ENCODE peak calls at places on chromosomes 13 and 19, in nine cellular contexts. R is adrenal gland, I is transverse colon, M is A673, O is tibial artery, Z is ovary, X is neural progenitor cell, K is heart left ventricle, P is dorsolateral prefrontal cortex. L is an unnamed sample.

GRCh38 chr13:20127263-20127562 is 33.6 kb downstream of the GJA3 start:
- DNase-seq in X (no peak), I (no peak), Z (no peak), R (no peak), M (no peak), P (no peak), O (no peak), K (no peak), L (no peak)

GRCh38 chr13:29688193-29688592 is 92.7 kb upstream of the SLC7A1 start:
- DNase-seq in I (no peak), Z (no peak), R (no peak), M (no peak), X (no peak), K (no peak), O (no peak), P (no peak), L (no peak)

GRCh38 chr13:85816413-85816812 is 17.2 kb upstream of the SLITRK6 start:
- DNase-seq in K (no peak), Z (no peak), I (no peak), P (no peak), O (no peak), R (no peak), M (peak), X (no peak), L (no peak)

GRCh38 chr13:30355405-30355741 is 48.0 kb upstream of the KATNAL1 start:
- DNase-seq in M (no peak), X (peak), I (no peak), O (no peak), P (no peak), R (no peak), Z (no peak), K (no peak), L (no peak)

GRCh38 chr13:43307921-43308433 is 284.6 kb downstream of the DNAJC15 start:
- DNase-seq in P (peak), X (no peak), R (peak), I (peak), M (peak), O (peak), Z (peak), K (peak), L (peak)

GRCh38 chr19:47693903-47694302 is 19.3 kb upstream of the EHD2 start:
- DNase-seq in I (no peak), R (no peak), Z (no peak), X (no peak), M (no peak), P (no peak), O (no peak), K (no peak), L (no peak)

GRCh38 chr13:92221916-92222315 is 823.5 kb downstream of the GPC5 start:
- DNase-seq in I (no peak), P (no peak), O (no peak), M (no peak), Z (no peak), R (no peak), K (no peak), X (peak), L (no peak)

GRCh38 chr19:3365447-3366103 is 808 bp upstream of the NFIC start:
- DNase-seq in O (peak), M (peak), P (no peak), I (peak), Z (peak), R (peak), K (peak), X (no peak), L (peak)

GRCh38 chr19:58397533-58398037 is 2.1 kb downstream of the RNF225 start:
- DNase-seq in X (no peak), P (no peak), I (no peak), O (no peak), M (no peak), Z (no peak), R (no peak), K (no peak), L (no peak)

GRCh38 chr13:99982021-99982740 is 597 bp downstream of the ZIC2 start:
- DNase-seq in O (no peak), Z (no peak), I (no peak), K (no peak), X (peak), R (no peak), M (peak), P (no peak), L (no peak)

GRCh38 chr13:26716984-26717383 is 43.6 kb downstream of the GPR12 start:
- DNase-seq in R (no peak), M (no peak), O (no peak), Z (no peak), I (no peak), P (no peak), K (no peak), X (no peak), L (no peak)

GRCh38 chr13:59354665-59355064 is 809.1 kb downstream of the DIAPH3 start:
- DNase-seq in Z (no peak), P (no peak), I (no peak), O (no peak), M (no peak), X (no peak), K (no peak), R (no peak), L (no peak)

GRCh38 chr13:59776924-59777690 is 386.6 kb downstream of the DIAPH3 start:
- DNase-seq in M (no peak), K (no peak), O (no peak), X (no peak), Z (no peak), I (no peak), R (no peak), P (no peak), L (no peak)

GRCh38 chr19:47381653-47382279 is 32.7 kb downstream of the DHX34 start:
- DNase-seq in P (no peak), I (peak), R (no peak), X (no peak), Z (no peak), M (no peak), K (no peak), O (no peak), L (no peak)

GRCh38 chr13:110323172-110323851 is 16.2 kb downstream of the COL4A2 start:
- DNase-seq in O (peak), P (no peak), M (peak), Z (no peak), K (no peak), I (no peak), X (no peak), R (no peak), L (no peak)
- TF ChIP-seq CTCF in O (peak), P (no peak), M (no peak), Z (no peak), K (no peak), I (no peak), X (no peak), R (no peak), L (no peak)

DNA sequence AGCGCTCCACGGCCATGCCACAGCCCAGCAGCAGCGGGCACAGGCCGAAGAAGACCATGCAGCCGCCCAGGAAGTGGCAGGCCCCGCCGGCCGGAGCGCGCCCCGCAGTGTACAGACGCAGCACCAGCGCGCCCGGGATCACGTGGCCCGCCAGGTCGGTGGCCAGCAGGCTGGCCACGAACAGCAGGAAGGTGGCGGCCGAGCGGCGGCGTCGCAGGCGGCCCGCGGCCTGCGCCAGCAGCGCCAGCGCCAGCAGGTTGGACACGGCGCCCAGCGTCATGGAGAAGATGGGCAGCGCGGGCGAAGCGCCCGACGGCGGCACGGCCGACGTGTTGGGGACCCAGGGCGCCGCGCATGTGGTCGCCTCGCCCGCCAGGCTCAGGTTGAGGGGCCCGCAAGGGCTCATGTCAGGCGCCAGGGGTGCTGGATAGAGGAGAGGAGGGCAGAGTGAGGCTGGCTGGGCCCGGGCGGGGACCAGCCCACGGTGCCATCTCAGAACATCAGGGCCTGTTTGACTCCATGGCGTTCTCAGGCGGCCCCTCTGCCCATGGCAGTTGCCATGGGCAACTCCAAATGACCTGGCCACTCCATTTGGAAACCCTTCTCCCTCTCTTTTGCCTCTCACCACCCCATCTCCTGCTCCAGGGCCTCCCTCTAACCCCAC is 1.1 kb downstream of the PTGER1 start:
- DNase-seq in M (no peak), K (peak), R (peak), Z (no peak), O (no peak), I (peak), X (no peak), P (no peak), L (peak)
- H3K27ac ChIP-seq in M (no peak), K (no peak), R (no peak), Z (no peak), O (no peak), I (no peak), X (no peak), P (no peak), L (no peak)

GRCh38 chr13:98478134-98479129 is 98.5 kb downstream of the STK24 start:
- DNase-seq in I (no peak), Z (no peak), P (no peak), M (no peak), X (peak), O (no peak), R (no peak), K (no peak), L (no peak)
- H3K4me3 ChIP-seq in I (no peak), Z (no peak), P (no peak), M (no peak), X (no peak), O (no peak), R (no peak), K (no peak), L (no peak)

GRCh38 chr13:95745289-95745688 is 68.3 kb downstream of the DNAJC3 start:
- DNase-seq in I (no peak), Z (no peak), K (no peak), M (no peak), X (peak), O (no peak), P (no peak), R (no peak), L (no peak)

GRCh38 chr13:95743192-95743591 is 66.3 kb downstream of the DNAJC3 start:
- DNase-seq in K (no peak), M (no peak), R (no peak), I (no peak), P (no peak), X (no peak), Z (no peak), O (no peak), L (no peak)

GRCh38 chr13:95749545-95749944 is 72.6 kb downstream of the DNAJC3 start:
- DNase-seq in M (no peak), Z (no peak), P (no peak), I (no peak), O (no peak), R (no peak), K (no peak), X (no peak), L (no peak)

GRCh38 chr13:95741584-95742563 is 64.9 kb downstream of the DNAJC3 start:
- DNase-seq in O (no peak), M (no peak), K (no peak), I (no peak), Z (no peak), R (no peak), X (no peak), P (no peak), L (no peak)

DNA sequence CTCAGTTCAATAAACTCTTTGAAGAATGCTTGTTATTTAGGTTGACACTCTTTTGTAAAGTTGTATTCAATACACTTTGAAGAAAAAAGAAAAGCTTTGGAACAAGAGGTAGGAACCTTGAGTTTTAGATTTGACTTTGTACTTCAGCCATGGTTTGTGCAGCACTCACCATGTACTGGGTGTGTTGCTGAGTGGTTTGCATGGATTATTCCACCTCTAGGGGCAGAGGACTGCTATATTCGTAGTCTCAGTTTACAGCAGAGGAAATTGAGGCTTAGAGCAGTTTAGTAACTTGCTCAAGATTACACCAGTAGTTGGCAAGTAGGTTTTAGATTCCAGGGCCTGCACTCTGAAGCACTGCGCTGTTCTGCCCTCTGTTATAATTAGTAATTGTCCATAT is 68.8 kb downstream of the DNAJC3 start:
- DNase-seq in I (no peak), O (no peak), R (no peak), X (no peak), M (peak), Z (no peak), P (no peak), K (no peak), L (no peak)
- TF ChIP-seq CTCF in I (no peak), O (no peak), R (no peak), X (peak), M (peak), Z (no peak), P (no peak), K (no peak), L (no peak)

DNA sequence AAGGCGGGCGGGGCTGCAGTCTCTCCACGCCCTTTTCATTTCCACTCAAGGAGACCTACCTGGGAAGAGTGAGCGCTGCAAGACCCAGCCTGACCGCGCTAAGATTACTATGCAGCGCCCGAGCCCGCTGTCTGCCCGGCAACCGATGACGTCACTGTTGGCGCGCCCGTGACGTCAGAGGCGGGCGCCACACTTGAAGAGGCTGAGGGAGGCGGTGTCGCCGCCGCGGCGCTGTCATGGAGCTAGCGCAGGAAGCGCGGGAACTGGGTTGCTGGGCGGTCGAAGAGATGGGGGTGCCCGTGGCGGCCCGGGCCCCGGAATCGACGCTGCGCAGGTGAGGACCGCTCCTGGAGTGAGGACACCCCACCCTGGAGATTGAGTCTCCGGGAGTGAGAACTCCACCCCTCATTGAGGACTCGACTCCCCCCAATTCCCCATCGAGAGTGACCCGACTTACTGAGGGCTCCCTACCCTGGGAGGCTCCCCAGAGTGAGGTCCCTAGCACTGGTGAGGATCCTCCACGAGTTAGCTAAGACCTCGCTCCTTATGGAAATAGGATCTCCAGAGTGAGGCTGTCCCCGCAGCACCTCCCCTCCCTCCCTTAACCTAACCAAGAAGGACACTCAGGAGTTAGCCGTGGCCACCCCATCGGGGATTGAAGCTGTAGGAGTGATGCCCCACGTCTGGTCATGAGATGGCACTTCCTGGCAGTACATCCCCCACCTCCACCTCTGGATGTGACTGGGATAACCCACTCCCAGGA is at the start of gene HAUS5:
- DNase-seq in Z (peak), M (peak), P (peak), O (peak), I (peak), K (peak), R (peak), X (peak), L (peak)
- H3K27ac ChIP-seq in Z (peak), M (peak), P (no peak), O (peak), I (peak), K (peak), R (no peak), X (no peak), L (peak)

GRCh38 chr19:13880059-13880672 is 3.2 kb downstream of the NANOS3 start:
- DNase-seq in I (peak), X (peak), Z (peak), R (peak), M (peak), O (peak), P (peak), K (peak), L (peak)
- H3K4me3 ChIP-seq in I (peak), X (peak), Z (no peak), R (no peak), M (peak), O (peak), P (peak), K (peak), L (no peak)

GRCh38 chr13:47459512-47459911 is 541.6 kb downstream of the SUCLA2 start:
- DNase-seq in P (no peak), Z (no peak), K (no peak), X (peak), R (no peak), I (no peak), O (no peak), M (peak), L (no peak)
- TF ChIP-seq CTCF in P (peak), Z (no peak), K (no peak), X (peak), R (peak), I (no peak), O (peak), M (peak), L (no peak)

GRCh38 chr13:77829963-77830362 is 88.7 kb downstream of the EDNRB start:
- DNase-seq in M (no peak), X (no peak), Z (no peak), I (no peak), O (no peak), K (no peak), R (no peak), P (no peak), L (no peak)
- H3K27ac ChIP-seq in M (no peak), X (no peak), Z (no peak), I (no peak), O (no peak), K (no peak), R (no peak), P (no peak), L (no peak)

GRCh38 chr19:49338691-49339363 is 3.6 kb downstream of the CD37 start:
- DNase-seq in M (peak), O (peak), I (peak), Z (peak), P (no peak), K (peak), R (peak), X (peak), L (peak)

GRCh38 chr19:49336482-49337266 is 1.5 kb downstream of the CD37 start:
- DNase-seq in P (no peak), X (no peak), I (no peak), M (no peak), O (peak), K (no peak), R (no peak), Z (no peak), L (no peak)

GRCh38 chr19:49338023-49338677 is 2.9 kb downstream of the CD37 start:
- DNase-seq in O (peak), I (no peak), X (peak), R (no peak), M (no peak), K (no peak), P (no peak), Z (no peak), L (no peak)

GRCh38 chr19:49335784-49336481 is 727 bp downstream of the CD37 start:
- DNase-seq in Z (no peak), M (no peak), I (no peak), K (no peak), X (no peak), O (peak), R (no peak), P (no peak), L (no peak)

GRCh38 chr19:49337267-49338022 is 2.2 kb downstream of the CD37 start:
- DNase-seq in M (no peak), P (no peak), R (no peak), I (no peak), X (no peak), Z (no peak), O (no peak), K (no peak), L (no peak)
- H3K4me3 ChIP-seq in M (no peak), P (no peak), R (no peak), I (no peak), X (peak), Z (no peak), O (no peak), K (no peak), L (no peak)

GRCh38 chr19:10159610-10160009 is 35.1 kb downstream of the DNMT1 start:
- DNase-seq in K (no peak), R (no peak), M (no peak), P (no peak), X (no peak), I (no peak), Z (no peak), O (no peak), L (no peak)
- TF ChIP-seq CTCF in K (no peak), R (no peak), M (no peak), P (no peak), X (no peak), I (no peak), Z (no peak), O (no peak), L (no peak)